ENCODE peak calls at places on chromosomes 1 and 21, in eight cellular contexts. C is cardiac fibroblast, J is mucosa of descending colon, S is neural crest cell, Y is Peyer's patch, E is coronary artery, T is fibroblast of lung, V is body of pancreas. X is an unnamed sample.

GRCh38 chr1:203625623-203626189 is 926 bp upstream of the ATP2B4 start:
- DNase-seq in C (peak; percentile 47), J (no peak), S (no peak), Y (peak; percentile 83), E (no peak), T (peak; percentile 39), V (peak; percentile 74), X (no peak)

GRCh38 chr1:38538834-38539233 is 320.7 kb downstream of the RRAGC start:
- DNase-seq in C (no peak), J (no peak), S (no peak), Y (no peak), E (no peak), T (no peak), V (no peak), X (no peak)

GRCh38 chr1:151565500-151566189 is 25.5 kb downstream of the TUFT1 start:
- DNase-seq in C (no peak), J (no peak), S (no peak), Y (no peak), E (no peak), T (no peak), V (no peak), X (no peak)

GRCh38 chr21:15051652-15052554 is 12.9 kb downstream of the NRIP1 start:
- DNase-seq in C (peak; percentile 50), J (no peak), S (no peak), Y (no peak), E (no peak), T (peak; percentile 66), V (no peak), X (peak; percentile 10)

GRCh38 chr1:168054117-168054516 is 82.6 kb downstream of the GPR161 start:
- DNase-seq in C (no peak), J (no peak), S (no peak), Y (no peak), E (no peak), T (no peak), V (no peak), X (no peak)

GRCh38 chr1:12107718-12108117 is 44.6 kb downstream of the TNFRSF8 start:
- DNase-seq in C (no peak), J (no peak), S (no peak), Y (no peak), E (no peak), T (no peak), V (no peak), X (no peak)

GRCh38 chr1:88979054-88979748 is 13.2 kb downstream of the KYAT3 start:
- DNase-seq in C (peak; percentile 38), J (no peak), S (no peak), Y (no peak), E (no peak), T (peak; percentile 72), V (no peak), X (peak; percentile 10)

GRCh38 chr1:148263128-148263905 is 111.2 kb upstream of the NBPF11 start:
- DNase-seq in C (peak; percentile 82), J (peak; percentile 86), S (peak; percentile 34), Y (peak; percentile 86), E (peak; percentile 75), T (peak; percentile 84), V (peak; percentile 59), X (peak; percentile 55)

GRCh38 chr1:244450597-244451538 is 841 bp downstream of the ADSS2 start:
- DNase-seq in C (peak; percentile 84), J (peak; percentile 79), S (peak; percentile 29), Y (peak; percentile 77), E (peak; percentile 84), T (peak; percentile 77), V (peak; percentile 43), X (peak; percentile 70)

GRCh38 chr1:57124170-57124569 is 158.4 kb upstream of the C8B start:
- DNase-seq in C (no peak), J (no peak), S (no peak), Y (no peak), E (no peak), T (no peak), V (no peak), X (no peak)

GRCh38 chr1:93716974-93717373 is 35.3 kb upstream of the BCAR3 start:
- DNase-seq in C (peak; percentile 66), J (no peak), S (no peak), Y (no peak), E (no peak), T (peak; percentile 53), V (no peak), X (peak; percentile 37)

GRCh38 chr1:24426738-24427468 is 11.3 kb downstream of the NIPAL3 start:
- DNase-seq in C (no peak), J (no peak), S (no peak), Y (no peak), E (no peak), T (no peak), V (no peak), X (no peak)

GRCh38 chr1:221076467-221076866 is 197.2 kb downstream of the HLX start:
- DNase-seq in C (no peak), J (no peak), S (no peak), Y (no peak), E (no peak), T (no peak), V (no peak), X (no peak)

GRCh38 chr1:232574867-232575523 is 54.9 kb downstream of the SIPA1L2 start:
- DNase-seq in C (no peak), J (no peak), S (no peak), Y (no peak), E (no peak), T (no peak), V (no peak), X (no peak)

GRCh38 chr1:43650306-43650941 is 475 bp downstream of the KDM4A start:
- DNase-seq in C (peak; percentile 100), J (peak; percentile 95), S (peak; percentile 89), Y (peak; percentile 99), E (peak; percentile 95), T (peak; percentile 98), V (peak; percentile 99), X (peak; percentile 98)

GRCh38 chr1:228010921-228011320 is 4.1 kb downstream of the WNT3A start:
- DNase-seq in C (no peak), J (no peak), S (no peak), Y (no peak), E (peak; percentile 66), T (no peak), V (no peak), X (no peak)

GRCh38 chr1:6935379-6936307 is 150.4 kb downstream of the CAMTA1 start:
- DNase-seq in C (no peak), J (no peak), S (no peak), Y (no peak), E (no peak), T (no peak), V (no peak), X (no peak)

GRCh38 chr1:171819946-171820345 is 21.4 kb upstream of the DNM3 start:
- DNase-seq in C (no peak), J (no peak), S (no peak), Y (no peak), E (no peak), T (no peak), V (no peak), X (no peak)

GRCh38 chr1:164753521-164754077 is 194.6 kb downstream of the PBX1 start:
- DNase-seq in C (peak; percentile 18), J (no peak), S (no peak), Y (no peak), E (no peak), T (peak; percentile 38), V (no peak), X (no peak)

GRCh38 chr1:46603858-46604549 is at the start of gene MKNK1:
- DNase-seq in C (peak; percentile 93), J (peak; percentile 99), S (peak; percentile 97), Y (peak; percentile 99), E (peak; percentile 96), T (peak; percentile 87), V (peak; percentile 98), X (peak; percentile 83)
- TF ChIP-seq CTCF in C (peak; percentile 15), J (no peak), S (peak; percentile 48), Y (no peak), E (no peak), T (peak; percentile 20), V (peak; percentile 20), X (peak; percentile 57)

GRCh38 chr21:46634427-46634826 is 1.0 kb upstream of the PRMT2 start:
- DNase-seq in C (no peak), J (no peak), S (no peak), Y (no peak), E (no peak), T (no peak), V (no peak), X (no peak)

GRCh38 chr21:46636550-46637289 is 1.2 kb downstream of the PRMT2 start:
- DNase-seq in C (no peak), J (no peak), S (no peak), Y (no peak), E (no peak), T (peak; percentile 2), V (no peak), X (no peak)

GRCh38 chr21:46634966-46635323 is 529 bp upstream of the PRMT2 start:
- DNase-seq in C (peak; percentile 89), J (no peak), S (no peak), Y (no peak), E (no peak), T (peak; percentile 87), V (peak; percentile 73), X (peak; percentile 83)

GRCh38 chr21:46636181-46636512 is 673 bp downstream of the PRMT2 start:
- DNase-seq in C (no peak), J (no peak), S (no peak), Y (no peak), E (no peak), T (no peak), V (no peak), X (no peak)

DNA sequence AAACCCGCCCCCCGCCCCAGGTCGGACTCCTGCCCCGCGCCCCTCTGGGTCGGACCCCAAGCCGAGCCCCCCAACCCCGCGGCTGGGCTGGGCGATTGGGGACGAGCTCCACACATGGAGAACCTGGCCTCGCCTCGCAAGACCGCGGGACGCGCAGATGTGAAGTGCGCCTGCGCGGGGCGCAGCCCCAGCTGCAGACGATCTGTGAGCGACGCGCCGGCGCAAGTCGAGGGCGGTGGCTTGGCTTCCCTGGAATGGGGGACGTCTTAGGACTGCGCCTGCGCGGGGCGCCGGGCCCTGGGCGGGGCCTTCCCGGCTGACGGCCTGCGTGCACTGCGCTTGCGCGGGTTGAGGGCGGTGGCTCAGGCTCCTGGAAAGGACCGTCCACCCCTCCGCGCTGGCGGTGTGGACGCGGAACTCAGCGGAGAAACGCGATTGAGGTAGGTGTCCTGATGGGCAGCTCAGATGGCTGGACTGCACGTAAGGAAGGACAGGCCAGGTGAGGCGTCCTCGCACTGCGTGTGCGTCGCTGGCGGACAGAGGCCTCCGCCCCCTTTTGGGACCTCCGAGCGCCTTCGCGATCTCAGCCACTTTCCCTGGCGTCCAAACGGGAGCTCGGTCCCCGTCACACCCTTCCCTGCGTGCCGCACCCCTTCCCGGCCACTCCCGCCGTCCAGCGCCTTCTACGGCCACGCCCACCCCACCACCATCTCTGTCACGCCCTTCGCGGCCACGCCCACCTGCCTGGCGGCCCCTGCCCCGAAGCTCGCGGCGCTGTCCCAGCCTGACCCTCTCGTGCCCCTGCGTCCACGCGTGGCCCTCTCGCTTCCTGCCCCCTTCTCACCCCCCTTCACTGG is at the start of gene PRMT2:
- DNase-seq in C (peak; percentile 97), J (peak; percentile 99), S (peak; percentile 98), Y (peak; percentile 98), E (peak; percentile 98), T (peak; percentile 92), V (peak; percentile 97), X (peak; percentile 95)
- TF ChIP-seq CTCF in C (no peak), J (no peak), S (no peak), Y (no peak), E (no peak), T (no peak), V (peak; percentile 10), X (no peak)

GRCh38 chr1:98761238-98761637 is 99.7 kb downstream of the SNX7 start:
- DNase-seq in C (peak; percentile 11), J (no peak), S (no peak), Y (no peak), E (no peak), T (no peak), V (no peak), X (no peak)
- TF ChIP-seq CTCF in C (no peak), J (no peak), S (peak; percentile 15), Y (no peak), E (no peak), T (no peak), V (no peak), X (peak; percentile 30)

GRCh38 chr1:236311040-236311439 is 29.3 kb upstream of the ERO1B start:
- DNase-seq in C (peak; percentile 2), J (no peak), S (no peak), Y (no peak), E (no peak), T (no peak), V (no peak), X (no peak)
- TF ChIP-seq CTCF in C (no peak), J (no peak), S (no peak), Y (no peak), E (no peak), T (no peak), V (no peak), X (no peak)

X was measured in HFFc6.